ENCODE peak calls at places on chromosomes 7 and 10, in seven cellular contexts. Q, Y, C, A, M, R and E are unnamed samples.
A peak's percentile ranks its signal among the peaks of the same experiment; 100 is the strongest.

GRCh38 chr10:114956466-114956865 is 18.5 kb downstream of the TRUB1 start:
- DNase-seq in Q (no peak), Y (no peak), C (no peak), A (no peak), M (no peak), R (no peak), E (no peak)

GRCh38 chr7:114086906-114087651 is 168.3 kb upstream of the PPP1R3A start:
- DNase-seq in Q (no peak), Y (no peak), C (peak; percentile 41), A (peak; percentile 33), M (peak; percentile 27), R (no peak), E (peak; percentile 83)

GRCh38 chr7:52634996-52635395 is 400.4 kb upstream of the POM121L12 start:
- DNase-seq in Q (no peak), Y (no peak), C (no peak), A (no peak), M (no peak), R (no peak), E (no peak)

GRCh38 chr7:122082670-122083069 is 61.4 kb downstream of the AASS start:
- DNase-seq in Q (no peak), Y (no peak), C (no peak), A (no peak), M (no peak), R (no peak), E (no peak)

GRCh38 chr7:27141591-27142561 is 1.6 kb downstream of the HOXA5 start:
- DNase-seq in Q (no peak), Y (no peak), C (peak; percentile 67), A (no peak), M (no peak), R (no peak), E (peak; percentile 70)

GRCh38 chr10:30433286-30433778 is 652 bp upstream of the MAP3K8 start:
- DNase-seq in Q (peak; percentile 58), Y (no peak), C (peak; percentile 63), A (peak; percentile 88), M (peak; percentile 71), R (peak; percentile 82), E (peak; percentile 84)

GRCh38 chr7:138784692-138785091 is 13.1 kb upstream of the TMEM213 start:
- DNase-seq in Q (no peak), Y (no peak), C (no peak), A (peak; percentile 8), M (no peak), R (no peak), E (peak; percentile 79)

GRCh38 chr10:30637881-30638467 is 8.4 kb upstream of the LYZL2 start:
- DNase-seq in Q (no peak), Y (no peak), C (peak; percentile 73), A (peak; percentile 93), M (peak; percentile 91), R (no peak), E (no peak)

GRCh38 chr7:7751243-7752092 is 33.1 kb upstream of the RPA3 start:
- DNase-seq in Q (no peak), Y (no peak), C (no peak), A (no peak), M (no peak), R (no peak), E (no peak)

GRCh38 chr10:97373456-97373855 is 27.7 kb downstream of the RRP12 start:
- DNase-seq in Q (no peak), Y (no peak), C (no peak), A (no peak), M (no peak), R (no peak), E (no peak)